ENCODE peak calls at places on chromosomes 4 and X, in four cellular contexts. Q, G, Z and V are unnamed samples.

GRCh38 chr4:38665846-38666490 is 2.0 kb downstream of the KLF3 start:
- DNase-seq in Z (no peak), G (no peak), Q (no peak), V (no peak)

GRCh38 chr4:77310931-77311330 is 153.9 kb downstream of the CCNG2 start:
- DNase-seq in Q (no peak), G (no peak), Z (peak; percentile 4), V (no peak)

GRCh38 chr4:111689731-111690130 is 455.5 kb upstream of the FAM241A start:
- DNase-seq in G (peak; percentile 53), Q (peak; percentile 20), Z (no peak), V (no peak)

GRCh38 chr4:111066887-111067286 is 444.0 kb upstream of the PITX2 start:
- DNase-seq in G (peak; percentile 84), Q (no peak), Z (no peak), V (no peak)

GRCh38 chrX:40116925-40117324 is 19.2 kb upstream of the BCOR start:
- DNase-seq in Z (no peak), Q (no peak), G (no peak), V (no peak)

GRCh38 chrX:24242649-24243556 is 71.0 kb downstream of the SUPT20HL2 start:
- DNase-seq in G (peak; percentile 92), Z (peak; percentile 83), Q (peak; percentile 20), V (peak; percentile 29)

GRCh38 chr4:40506066-40506465 is 123.6 kb downstream of the RBM47 start:
- DNase-seq in Z (no peak), G (no peak), Q (no peak), V (no peak)

GRCh38 chr4:176988226-176988625 is 195.5 kb upstream of the VEGFC start:
- DNase-seq in G (peak; percentile 95), Z (no peak), Q (peak; percentile 87), V (peak; percentile 82)

GRCh38 chr4:98710831-98711230 is 52.4 kb upstream of the TSPAN5 start:
- DNase-seq in Z (no peak), Q (no peak), G (peak; percentile 46), V (no peak)